ENCODE peak calls at places on chromosomes 2 and 18, in ten cellular contexts. One of them, this sample, is unnamed.

GRCh38 chr2:135963841-135964240 is 21.6 kb downstream of the DARS1 start:
- DNase-seq in tibial artery: no peak
- DNase-seq in neural progenitor cell: no peak
- DNase-seq in dorsolateral prefrontal cortex: no peak
- DNase-seq in tibial nerve: no peak
- DNase-seq in RWPE1: peak; percentile 83
- DNase-seq in right cardiac atrium: no peak
- DNase-seq in CD4-positive, CD25-positive, alpha-beta regulatory T cell: no peak
- DNase-seq in PC-9: no peak
- DNase-seq in effector memory CD4-positive, alpha-beta T cell: no peak
- DNase-seq in this sample: no peak

GRCh38 chr18:59005266-59005665 is 134.4 kb upstream of the SEC11C start:
- DNase-seq in right cardiac atrium: peak; percentile 73
- DNase-seq in effector memory CD4-positive, alpha-beta T cell: no peak
- DNase-seq in PC-9: peak; percentile 69
- DNase-seq in RWPE1: no peak
- DNase-seq in tibial nerve: no peak
- DNase-seq in tibial artery: peak; percentile 79
- DNase-seq in dorsolateral prefrontal cortex: no peak
- DNase-seq in neural progenitor cell: no peak
- DNase-seq in CD4-positive, CD25-positive, alpha-beta regulatory T cell: no peak
- DNase-seq in this sample: no peak

GRCh38 chr2:64854773-64855237 is 134.4 kb upstream of the SLC1A4 start:
- DNase-seq in RWPE1: no peak
- DNase-seq in tibial artery: peak; percentile 76
- DNase-seq in right cardiac atrium: peak; percentile 43
- DNase-seq in CD4-positive, CD25-positive, alpha-beta regulatory T cell: no peak
- DNase-seq in PC-9: no peak
- DNase-seq in neural progenitor cell: no peak
- DNase-seq in dorsolateral prefrontal cortex: no peak
- DNase-seq in effector memory CD4-positive, alpha-beta T cell: no peak
- DNase-seq in tibial nerve: no peak
- DNase-seq in this sample: no peak

GRCh38 chr18:51054764-51055163 is 24.8 kb downstream of the SMAD4 start:
- DNase-seq in effector memory CD4-positive, alpha-beta T cell: no peak
- DNase-seq in tibial nerve: no peak
- DNase-seq in CD4-positive, CD25-positive, alpha-beta regulatory T cell: no peak
- DNase-seq in tibial artery: no peak
- DNase-seq in RWPE1: no peak
- DNase-seq in right cardiac atrium: no peak
- DNase-seq in neural progenitor cell: no peak
- DNase-seq in dorsolateral prefrontal cortex: no peak
- DNase-seq in PC-9: no peak
- DNase-seq in this sample: no peak

GRCh38 chr18:3120356-3120755 is 99.4 kb downstream of the MYOM1 start:
- DNase-seq in tibial artery: no peak
- DNase-seq in dorsolateral prefrontal cortex: no peak
- DNase-seq in PC-9: no peak
- DNase-seq in effector memory CD4-positive, alpha-beta T cell: no peak
- DNase-seq in neural progenitor cell: no peak
- DNase-seq in tibial nerve: no peak
- DNase-seq in CD4-positive, CD25-positive, alpha-beta regulatory T cell: no peak
- DNase-seq in right cardiac atrium: no peak
- DNase-seq in RWPE1: no peak
- DNase-seq in this sample: no peak

GRCh38 chr2:178280261-178280852 is 86.0 kb downstream of the OSBPL6 start:
- DNase-seq in CD4-positive, CD25-positive, alpha-beta regulatory T cell: no peak
- DNase-seq in effector memory CD4-positive, alpha-beta T cell: no peak
- DNase-seq in dorsolateral prefrontal cortex: no peak
- DNase-seq in tibial nerve: no peak
- DNase-seq in neural progenitor cell: peak; percentile 20
- DNase-seq in PC-9: peak; percentile 66
- DNase-seq in right cardiac atrium: no peak
- DNase-seq in RWPE1: peak; percentile 51
- DNase-seq in tibial artery: no peak
- DNase-seq in this sample: peak; percentile 4

GRCh38 chr18:8982416-8983183 is 119.9 kb upstream of the NDUFV2 start:
- DNase-seq in tibial nerve: no peak
- DNase-seq in right cardiac atrium: no peak
- DNase-seq in neural progenitor cell: peak; percentile 69
- DNase-seq in dorsolateral prefrontal cortex: no peak
- DNase-seq in effector memory CD4-positive, alpha-beta T cell: no peak
- DNase-seq in CD4-positive, CD25-positive, alpha-beta regulatory T cell: no peak
- DNase-seq in tibial artery: no peak
- DNase-seq in PC-9: no peak
- DNase-seq in RWPE1: peak; percentile 45
- DNase-seq in this sample: no peak

GRCh38 chr2:62691186-62691585 is 14.3 kb upstream of the EHBP1 start:
- DNase-seq in neural progenitor cell: no peak
- DNase-seq in dorsolateral prefrontal cortex: no peak
- DNase-seq in tibial artery: no peak
- DNase-seq in effector memory CD4-positive, alpha-beta T cell: no peak
- DNase-seq in right cardiac atrium: no peak
- DNase-seq in tibial nerve: no peak
- DNase-seq in CD4-positive, CD25-positive, alpha-beta regulatory T cell: no peak
- DNase-seq in PC-9: no peak
- DNase-seq in RWPE1: no peak
- DNase-seq in this sample: no peak

GRCh38 chr2:38517284-38517683 is 85.4 kb downstream of the HNRNPLL start:
- DNase-seq in PC-9: no peak
- DNase-seq in neural progenitor cell: no peak
- DNase-seq in right cardiac atrium: no peak
- DNase-seq in effector memory CD4-positive, alpha-beta T cell: no peak
- DNase-seq in tibial nerve: no peak
- DNase-seq in dorsolateral prefrontal cortex: no peak
- DNase-seq in CD4-positive, CD25-positive, alpha-beta regulatory T cell: no peak
- DNase-seq in tibial artery: no peak
- DNase-seq in RWPE1: no peak
- DNase-seq in this sample: no peak

GRCh38 chr2:46494596-46494995 is 15.2 kb downstream of the TMEM247 start:
- DNase-seq in PC-9: no peak
- DNase-seq in RWPE1: no peak
- DNase-seq in right cardiac atrium: no peak
- DNase-seq in dorsolateral prefrontal cortex: no peak
- DNase-seq in tibial nerve: no peak
- DNase-seq in effector memory CD4-positive, alpha-beta T cell: no peak
- DNase-seq in neural progenitor cell: no peak
- DNase-seq in CD4-positive, CD25-positive, alpha-beta regulatory T cell: no peak
- DNase-seq in tibial artery: no peak
- DNase-seq in this sample: no peak
- H3K27ac ChIP-seq in PC-9: no peak overlapping the region
- H3K27ac ChIP-seq in RWPE1: no peak overlapping the region
- H3K27ac ChIP-seq in right cardiac atrium: no peak overlapping the region
- H3K27ac ChIP-seq in dorsolateral prefrontal cortex: no peak overlapping the region
- H3K27ac ChIP-seq in tibial nerve: no peak overlapping the region
- H3K27ac ChIP-seq in effector memory CD4-positive, alpha-beta T cell: no peak overlapping the region
- H3K27ac ChIP-seq in neural progenitor cell: no peak overlapping the region
- H3K27ac ChIP-seq in CD4-positive, CD25-positive, alpha-beta regulatory T cell: no peak overlapping the region
- H3K27ac ChIP-seq in tibial artery: no peak overlapping the region
- H3K27ac ChIP-seq in this sample: no peak overlapping the region

GRCh38 chr2:45652090-45653050 is 895 bp downstream of the PRKCE start:
- DNase-seq in right cardiac atrium: peak; percentile 61
- DNase-seq in effector memory CD4-positive, alpha-beta T cell: no peak
- DNase-seq in neural progenitor cell: peak; percentile 42
- DNase-seq in dorsolateral prefrontal cortex: peak; percentile 30
- DNase-seq in CD4-positive, CD25-positive, alpha-beta regulatory T cell: peak; percentile 6
- DNase-seq in RWPE1: no peak
- DNase-seq in tibial artery: peak; percentile 56
- DNase-seq in tibial nerve: peak; percentile 18
- DNase-seq in PC-9: peak; percentile 50
- DNase-seq in this sample: no peak

GRCh38 chr2:45651415-45652089 is at the start of gene PRKCE:
- DNase-seq in neural progenitor cell: peak; percentile 68
- DNase-seq in effector memory CD4-positive, alpha-beta T cell: no peak
- DNase-seq in PC-9: no peak
- DNase-seq in dorsolateral prefrontal cortex: peak; percentile 35
- DNase-seq in tibial artery: peak; percentile 73
- DNase-seq in right cardiac atrium: peak; percentile 71
- DNase-seq in tibial nerve: peak; percentile 53
- DNase-seq in RWPE1: peak; percentile 62
- DNase-seq in CD4-positive, CD25-positive, alpha-beta regulatory T cell: peak; percentile 10
- DNase-seq in this sample: no peak

GRCh38 chr2:45653125-45653524 is 1.6 kb downstream of the PRKCE start:
- DNase-seq in tibial artery: no peak
- DNase-seq in right cardiac atrium: no peak
- DNase-seq in dorsolateral prefrontal cortex: no peak
- DNase-seq in tibial nerve: no peak
- DNase-seq in effector memory CD4-positive, alpha-beta T cell: no peak
- DNase-seq in PC-9: no peak
- DNase-seq in neural progenitor cell: no peak
- DNase-seq in CD4-positive, CD25-positive, alpha-beta regulatory T cell: no peak
- DNase-seq in RWPE1: no peak
- DNase-seq in this sample: no peak

GRCh38 chr2:45653584-45653983 is 2.1 kb downstream of the PRKCE start:
- DNase-seq in tibial nerve: no peak
- DNase-seq in tibial artery: no peak
- DNase-seq in dorsolateral prefrontal cortex: no peak
- DNase-seq in PC-9: no peak
- DNase-seq in right cardiac atrium: no peak
- DNase-seq in CD4-positive, CD25-positive, alpha-beta regulatory T cell: no peak
- DNase-seq in RWPE1: no peak
- DNase-seq in effector memory CD4-positive, alpha-beta T cell: no peak
- DNase-seq in neural progenitor cell: no peak
- DNase-seq in this sample: no peak

DNA sequence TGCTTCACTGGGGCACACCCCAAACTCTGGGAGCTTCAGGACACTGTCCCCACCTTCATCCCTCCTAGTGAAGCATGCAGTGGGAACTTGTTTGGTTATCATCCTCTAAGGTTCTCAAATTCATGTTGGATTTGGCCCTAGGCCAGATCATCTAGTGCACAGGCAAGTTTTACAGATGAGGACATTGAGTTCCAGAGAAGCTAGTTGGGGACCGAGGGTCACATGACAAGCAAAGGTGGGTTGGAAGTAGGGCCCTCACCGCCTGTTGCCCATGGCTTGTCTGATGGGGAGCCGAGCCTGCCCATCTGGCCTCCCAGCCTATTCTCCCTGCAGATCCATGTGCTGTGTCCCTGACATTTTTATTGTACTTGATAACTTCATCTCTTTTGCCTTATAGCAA is 2.8 kb downstream of the PRKCE start:
- DNase-seq in RWPE1: no peak
- DNase-seq in neural progenitor cell: no peak
- DNase-seq in dorsolateral prefrontal cortex: no peak
- DNase-seq in tibial artery: no peak
- DNase-seq in effector memory CD4-positive, alpha-beta T cell: no peak
- DNase-seq in CD4-positive, CD25-positive, alpha-beta regulatory T cell: no peak
- DNase-seq in right cardiac atrium: no peak
- DNase-seq in tibial nerve: no peak
- DNase-seq in PC-9: no peak
- DNase-seq in this sample: no peak
- H3K27ac ChIP-seq in RWPE1: no peak overlapping the region
- H3K27ac ChIP-seq in neural progenitor cell: no peak overlapping the region
- H3K27ac ChIP-seq in dorsolateral prefrontal cortex: no peak overlapping the region
- H3K27ac ChIP-seq in tibial artery: no peak overlapping the region
- H3K27ac ChIP-seq in effector memory CD4-positive, alpha-beta T cell: no peak overlapping the region
- H3K27ac ChIP-seq in CD4-positive, CD25-positive, alpha-beta regulatory T cell: no peak overlapping the region
- H3K27ac ChIP-seq in right cardiac atrium: no peak overlapping the region
- H3K27ac ChIP-seq in tibial nerve: no peak overlapping the region
- H3K27ac ChIP-seq in PC-9: no peak overlapping the region
- H3K27ac ChIP-seq in this sample: no peak overlapping the region

GRCh38 chr18:6341709-6342108 is 73.0 kb downstream of the L3MBTL4 start:
- DNase-seq in tibial nerve: no peak
- DNase-seq in right cardiac atrium: no peak
- DNase-seq in effector memory CD4-positive, alpha-beta T cell: no peak
- DNase-seq in PC-9: no peak
- DNase-seq in dorsolateral prefrontal cortex: no peak
- DNase-seq in RWPE1: no peak
- DNase-seq in neural progenitor cell: no peak
- DNase-seq in tibial artery: no peak
- DNase-seq in CD4-positive, CD25-positive, alpha-beta regulatory T cell: no peak
- DNase-seq in this sample: no peak
- H3K27ac ChIP-seq in tibial nerve: no peak overlapping the region
- H3K27ac ChIP-seq in right cardiac atrium: no peak overlapping the region
- H3K27ac ChIP-seq in effector memory CD4-positive, alpha-beta T cell: no peak overlapping the region
- H3K27ac ChIP-seq in PC-9: no peak overlapping the region
- H3K27ac ChIP-seq in dorsolateral prefrontal cortex: no peak overlapping the region
- H3K27ac ChIP-seq in RWPE1: no peak overlapping the region
- H3K27ac ChIP-seq in neural progenitor cell: no peak overlapping the region
- H3K27ac ChIP-seq in tibial artery: no peak overlapping the region
- H3K27ac ChIP-seq in CD4-positive, CD25-positive, alpha-beta regulatory T cell: no peak overlapping the region
- H3K27ac ChIP-seq in this sample: no peak overlapping the region

GRCh38 chr2:130252880-130253645 is 54.8 kb upstream of the TUBA3E start:
- DNase-seq in effector memory CD4-positive, alpha-beta T cell: no peak
- DNase-seq in CD4-positive, CD25-positive, alpha-beta regulatory T cell: no peak
- DNase-seq in right cardiac atrium: no peak
- DNase-seq in PC-9: peak; percentile 67
- DNase-seq in tibial artery: no peak
- DNase-seq in dorsolateral prefrontal cortex: no peak
- DNase-seq in tibial nerve: no peak
- DNase-seq in neural progenitor cell: no peak
- DNase-seq in RWPE1: peak; percentile 42
- DNase-seq in this sample: no peak
- H3K27ac ChIP-seq in effector memory CD4-positive, alpha-beta T cell: no peak overlapping the region
- H3K27ac ChIP-seq in CD4-positive, CD25-positive, alpha-beta regulatory T cell: no peak overlapping the region
- H3K27ac ChIP-seq in right cardiac atrium: no peak overlapping the region
- H3K27ac ChIP-seq in PC-9: no peak overlapping the region
- H3K27ac ChIP-seq in tibial artery: no peak overlapping the region
- H3K27ac ChIP-seq in dorsolateral prefrontal cortex: no peak overlapping the region
- H3K27ac ChIP-seq in tibial nerve: no peak overlapping the region
- H3K27ac ChIP-seq in neural progenitor cell: no peak overlapping the region
- H3K27ac ChIP-seq in RWPE1: peak overlapping the region; percentile 84
- H3K27ac ChIP-seq in this sample: no peak overlapping the region

GRCh38 chr2:120771556-120772208 is 36.0 kb downstream of the GLI2 start:
- DNase-seq in tibial nerve: no peak
- DNase-seq in right cardiac atrium: peak; percentile 86
- DNase-seq in effector memory CD4-positive, alpha-beta T cell: no peak
- DNase-seq in dorsolateral prefrontal cortex: no peak
- DNase-seq in RWPE1: peak; percentile 27
- DNase-seq in neural progenitor cell: no peak
- DNase-seq in tibial artery: peak; percentile 68
- DNase-seq in PC-9: no peak
- DNase-seq in CD4-positive, CD25-positive, alpha-beta regulatory T cell: no peak
- DNase-seq in this sample: no peak
- H3K27ac ChIP-seq in tibial nerve: no peak overlapping the region
- H3K27ac ChIP-seq in right cardiac atrium: peak overlapping the region; percentile 8
- H3K27ac ChIP-seq in effector memory CD4-positive, alpha-beta T cell: no peak overlapping the region
- H3K27ac ChIP-seq in dorsolateral prefrontal cortex: no peak overlapping the region
- H3K27ac ChIP-seq in RWPE1: peak overlapping the region; percentile 32
- H3K27ac ChIP-seq in neural progenitor cell: no peak overlapping the region
- H3K27ac ChIP-seq in tibial artery: peak overlapping the region; percentile 35
- H3K27ac ChIP-seq in PC-9: no peak overlapping the region
- H3K27ac ChIP-seq in CD4-positive, CD25-positive, alpha-beta regulatory T cell: no peak overlapping the region
- H3K27ac ChIP-seq in this sample: no peak overlapping the region